ENCODE peak calls at places on chromosomes 12 and 14, in five cellular contexts. K is mucosa of gallbladder; V is left cardiac atrium; E is stimulated activated CD8-positive, alpha-beta memory T cell treated with anti-CD3 and anti-CD28 coated beads, Interleukin-4, amount 100 ng/mL, for 1 hour; A is MV-4-11. Y is an unnamed sample.

GRCh38 chr14:79583738-79584405 is 627.4 kb downstream of the DIO2 start:
- DNase-seq in K (no peak), V (no peak), E (no peak), A (no peak), Y (no peak)

GRCh38 chr14:90760591-90761316 is 55.5 kb downstream of the TTC7B start:
- DNase-seq in K (no peak), V (no peak), E (no peak), A (peak), Y (no peak)

GRCh38 chr14:52071675-52072074 is 2.8 kb upstream of the NID2 start:
- DNase-seq in K (no peak), V (no peak), E (no peak), A (no peak), Y (no peak)

GRCh38 chr12:76219806-76220205 is 128.4 kb downstream of the BBS10 start:
- DNase-seq in K (no peak), V (no peak), E (no peak), A (no peak), Y (no peak)

GRCh38 chr12:67804168-67804567 is 155.6 kb downstream of the DYRK2 start:
- DNase-seq in K (no peak), V (no peak), E (no peak), A (no peak), Y (no peak)

GRCh38 chr12:131260251-131260905 is 306.7 kb downstream of the ADGRD1 start:
- DNase-seq in K (no peak), V (no peak), E (no peak), A (no peak), Y (no peak)

GRCh38 chr12:76246611-76247010 is 101.6 kb downstream of the BBS10 start:
- DNase-seq in K (no peak), V (no peak), E (no peak), A (no peak), Y (no peak)

GRCh38 chr12:43969882-43970281 is 134.0 kb downstream of the TMEM117 start:
- DNase-seq in K (no peak), V (no peak), E (no peak), A (no peak), Y (no peak)

GRCh38 chr14:56413721-56414120 is 165.9 kb upstream of the TMEM260 start:
- DNase-seq in K (no peak), V (no peak), E (no peak), A (peak), Y (no peak)

GRCh38 chr12:96265400-96265799 is 71.2 kb downstream of the ELK3 start:
- DNase-seq in K (no peak), V (no peak), E (no peak), A (no peak), Y (no peak)

GRCh38 chr12:43979450-43979849 is 143.6 kb downstream of the TMEM117 start:
- DNase-seq in K (no peak), V (no peak), E (no peak), A (no peak), Y (no peak)

GRCh38 chr14:70257526-70257925 is 68.8 kb upstream of the SLC8A3 start:
- DNase-seq in K (no peak), V (no peak), E (no peak), A (peak), Y (no peak)

GRCh38 chr12:21169878-21170472 is 39.0 kb downstream of the SLCO1B1 start:
- DNase-seq in K (no peak), V (no peak), E (no peak), A (peak), Y (peak)

GRCh38 chr12:113395119-113395518 is 8.6 kb downstream of the SDS start:
- DNase-seq in K (no peak), V (no peak), E (no peak), A (no peak), Y (peak)

GRCh38 chr12:52600941-52601481 is at the start of gene KRT72:
- DNase-seq in K (no peak), V (no peak), E (no peak), A (no peak), Y (no peak)

GRCh38 chr12:124774054-124774461 is 89.6 kb downstream of the SCARB1 start:
- DNase-seq in K (no peak), V (no peak), E (no peak), A (peak), Y (no peak)

GRCh38 chr14:78142994-78143393 is 27.2 kb upstream of the NRXN3 start:
- DNase-seq in K (no peak), V (no peak), E (no peak), A (peak), Y (no peak)

Y was measured in thyroid gland.